ENCODE peak calls at places on chromosomes 13 and 19, in seven cellular contexts. F, I, V, A, O, G and U are unnamed samples.

GRCh38 chr19:51194527-51195315 is 30.2 kb upstream of the CD33 start:
- DNase-seq in O (no peak), F (peak), V (no peak), I (no peak), G (no peak), A (no peak), U (no peak)

GRCh38 chr19:2926341-2927031 is 18.3 kb downstream of the ZNF77 start:
- DNase-seq in I (no peak), A (no peak), O (no peak), V (no peak), F (peak), G (no peak), U (no peak)

GRCh38 chr13:23086951-23087350 is 93.8 kb upstream of the SGCG start:
- DNase-seq in G (no peak), F (no peak), I (no peak), O (no peak), A (no peak), V (no peak), U (no peak)

GRCh38 chr19:53908106-53908932 is 759 bp upstream of the CACNG7 start:
- DNase-seq in V (no peak), G (peak), O (peak), F (peak), A (no peak), I (peak), U (no peak)

GRCh38 chr13:46588019-46588418 is 35.0 kb downstream of the LRCH1 start:
- DNase-seq in F (no peak), I (no peak), O (no peak), A (no peak), V (no peak), G (no peak), U (no peak)

GRCh38 chr13:36096411-36097184 is 34.6 kb downstream of the DCLK1 start:
- DNase-seq in F (no peak), V (no peak), O (no peak), A (no peak), G (peak), I (peak), U (no peak)

GRCh38 chr13:98142427-98143156 is at the start of gene FARP1:
- DNase-seq in A (peak), I (peak), F (peak), O (peak), G (peak), V (no peak), U (no peak)

GRCh38 chr13:58298556-58299135 is 667.1 kb downstream of the PCDH17 start:
- DNase-seq in V (no peak), G (no peak), A (no peak), I (no peak), F (no peak), O (no peak), U (no peak)

GRCh38 chr19:2261438-2262172 is 5.4 kb upstream of the JSRP1 start:
- DNase-seq in I (peak), A (peak), G (peak), F (no peak), V (peak), O (peak), U (peak)

GRCh38 chr13:77345150-77345780 is 18.4 kb upstream of the MYCBP2 start:
- DNase-seq in O (no peak), G (no peak), I (no peak), V (no peak), A (no peak), F (no peak), U (no peak)

GRCh38 chr19:30686252-30686762 is 314.1 kb downstream of the ZNF536 start:
- DNase-seq in A (no peak), G (peak), I (peak), V (no peak), F (no peak), O (no peak), U (no peak)

GRCh38 chr13:52599853-52600603 is 42.2 kb upstream of the HNRNPA1L2 start:
- DNase-seq in G (peak), V (no peak), F (peak), O (peak), I (no peak), A (peak), U (no peak)

GRCh38 chr13:22121340-22121739 is 450.5 kb downstream of the FGF9 start:
- DNase-seq in O (no peak), V (no peak), G (no peak), F (no peak), I (no peak), A (no peak), U (no peak)

GRCh38 chr19:44684892-44685847 is 13.8 kb upstream of the CEACAM16 start:
- DNase-seq in F (no peak), G (peak), I (peak), O (peak), V (no peak), A (no peak), U (no peak)

GRCh38 chr13:50341526-50341925 is 326.3 kb downstream of the KCNRG start:
- DNase-seq in V (no peak), F (no peak), I (no peak), O (no peak), G (no peak), A (no peak), U (no peak)

GRCh38 chr19:20482721-20483120 is 82.9 kb downstream of the ZNF737 start:
- DNase-seq in O (no peak), V (peak), I (no peak), G (no peak), F (no peak), A (no peak), U (no peak)

GRCh38 chr19:42563352-42564210 is 31.1 kb downstream of the CEACAM8 start:
- DNase-seq in O (peak), F (peak), V (no peak), G (peak), I (peak), A (peak), U (peak)

GRCh38 chr19:5547881-5548280 is 19.9 kb downstream of the TINCR start:
- DNase-seq in F (no peak), A (peak), O (peak), G (peak), V (no peak), I (peak), U (peak)

GRCh38 chr19:29837448-29837961 is 25.7 kb downstream of the CCNE1 start:
- DNase-seq in G (no peak), A (peak), V (no peak), O (no peak), I (no peak), F (no peak), U (no peak)

GRCh38 chr13:29676535-29676934 is 81.0 kb upstream of the SLC7A1 start:
- DNase-seq in A (no peak), F (no peak), V (no peak), O (no peak), G (peak), I (peak), U (no peak)

GRCh38 chr19:8512115-8512967 is 1.6 kb downstream of the ZNF414 start:
- DNase-seq in G (peak), F (peak), V (no peak), O (peak), I (no peak), A (no peak), U (peak)

GRCh38 chr13:51929699-51930098 is 67.9 kb downstream of the CCDC70 start:
- DNase-seq in V (no peak), I (no peak), A (no peak), O (no peak), G (no peak), F (no peak), U (no peak)

GRCh38 chr13:54965881-54966280 is 1937.3 kb downstream of the OLFM4 start:
- DNase-seq in G (no peak), V (no peak), I (no peak), F (no peak), A (no peak), O (no peak), U (no peak)

GRCh38 chr13:19089315-19089714 is 92.3 kb downstream of the TUBA3C start:
- DNase-seq in A (no peak), F (peak), V (no peak), I (no peak), G (no peak), O (no peak), U (no peak)

GRCh38 chr13:28528848-28529247 is 33.9 kb upstream of the FLT1 start:
- DNase-seq in I (no peak), O (no peak), A (no peak), F (no peak), V (no peak), G (no peak), U (no peak)

DNA sequence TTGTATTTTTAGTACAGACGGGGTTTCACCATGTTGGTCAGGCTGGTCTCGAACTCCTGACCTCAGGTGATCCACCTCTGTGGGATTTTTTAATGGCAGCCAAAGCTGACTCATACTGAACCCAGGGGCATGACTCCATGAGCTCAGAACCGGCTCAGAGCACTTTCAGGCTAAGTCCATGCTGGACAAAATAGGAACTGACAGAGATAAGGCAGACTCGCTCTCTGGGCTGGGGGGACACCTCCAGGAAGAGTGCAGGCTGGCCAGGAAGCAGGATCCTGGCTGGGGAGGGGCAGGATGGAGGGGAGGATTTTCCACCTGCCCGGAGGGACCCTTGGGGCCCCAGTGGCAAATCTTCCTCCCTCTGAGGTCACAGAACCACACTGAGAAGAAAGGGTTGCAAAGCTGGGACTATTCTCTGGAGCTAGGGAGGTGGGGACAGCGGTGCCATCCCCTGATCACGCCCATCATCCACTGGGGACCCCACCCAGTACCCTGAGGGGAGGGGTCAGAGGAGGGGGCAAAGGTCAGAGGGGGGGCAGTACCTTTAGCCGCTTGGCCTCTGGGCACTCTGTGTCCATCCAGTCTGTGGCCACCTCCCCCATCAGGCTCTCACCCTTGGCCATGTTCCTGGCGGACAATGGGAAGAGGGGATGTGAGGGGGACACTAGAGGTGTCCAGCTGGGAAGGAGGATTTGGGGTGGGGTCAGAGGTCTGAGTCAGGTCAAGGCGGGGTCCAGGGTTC is 31.1 kb downstream of the NOTCH3 start:
- DNase-seq in V (no peak), G (no peak), I (no peak), O (no peak), A (no peak), F (no peak), U (no peak)
- H3K4me3 ChIP-seq in V (no peak), G (no peak), I (no peak), O (no peak), A (no peak), F (no peak), U (no peak)

GRCh38 chr19:17805427-17805826 is 10.5 kb downstream of the B3GNT3 start:
- DNase-seq in F (no peak), V (no peak), O (no peak), I (no peak), A (no peak), G (no peak), U (no peak)

GRCh38 chr19:17807731-17808316 is 12.9 kb downstream of the B3GNT3 start:
- DNase-seq in O (no peak), F (no peak), A (no peak), I (no peak), G (no peak), V (peak), U (peak)

GRCh38 chr19:17806945-17807344 is 12.0 kb downstream of the B3GNT3 start:
- DNase-seq in F (no peak), I (no peak), G (no peak), V (no peak), A (no peak), O (no peak), U (no peak)

GRCh38 chr19:17802137-17802858 is 7.4 kb downstream of the B3GNT3 start:
- DNase-seq in G (no peak), A (no peak), I (no peak), V (no peak), F (no peak), O (peak), U (no peak)

DNA sequence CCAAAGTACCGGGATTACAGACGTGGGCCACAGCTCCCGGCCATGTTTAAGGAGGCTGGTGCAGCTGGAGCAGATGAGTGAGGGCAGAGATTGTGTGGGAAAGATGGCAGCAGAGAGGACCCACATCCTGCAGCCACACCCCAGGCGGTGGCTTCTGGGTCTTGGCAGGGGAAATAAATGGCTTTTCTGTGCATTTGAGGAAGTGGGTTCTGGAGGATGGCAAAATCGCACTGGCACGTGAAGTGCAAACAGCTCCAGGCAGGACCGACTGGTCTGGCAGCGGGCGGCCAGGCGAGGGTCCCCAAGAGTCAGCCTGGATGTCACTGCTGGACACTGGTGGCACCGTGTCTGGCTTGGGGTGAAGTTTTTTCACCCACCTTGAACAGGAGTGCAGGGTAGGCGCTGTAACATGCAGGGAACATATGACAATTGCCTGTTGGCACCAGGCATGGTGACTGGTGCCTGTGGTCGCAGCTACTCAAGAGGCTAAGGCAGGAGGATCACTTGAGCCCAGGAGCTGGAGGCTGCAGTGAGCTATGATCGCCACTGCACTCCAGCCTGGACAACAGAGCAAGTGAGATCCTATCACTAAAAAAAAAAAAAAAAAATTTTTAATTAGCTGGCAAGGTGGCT is 8.4 kb downstream of the B3GNT3 start:
- DNase-seq in I (no peak), V (no peak), A (no peak), G (no peak), O (peak), F (no peak), U (peak)
- H3K4me3 ChIP-seq in I (no peak), V (peak), A (no peak), G (no peak), O (no peak), F (no peak), U (peak)

DNA sequence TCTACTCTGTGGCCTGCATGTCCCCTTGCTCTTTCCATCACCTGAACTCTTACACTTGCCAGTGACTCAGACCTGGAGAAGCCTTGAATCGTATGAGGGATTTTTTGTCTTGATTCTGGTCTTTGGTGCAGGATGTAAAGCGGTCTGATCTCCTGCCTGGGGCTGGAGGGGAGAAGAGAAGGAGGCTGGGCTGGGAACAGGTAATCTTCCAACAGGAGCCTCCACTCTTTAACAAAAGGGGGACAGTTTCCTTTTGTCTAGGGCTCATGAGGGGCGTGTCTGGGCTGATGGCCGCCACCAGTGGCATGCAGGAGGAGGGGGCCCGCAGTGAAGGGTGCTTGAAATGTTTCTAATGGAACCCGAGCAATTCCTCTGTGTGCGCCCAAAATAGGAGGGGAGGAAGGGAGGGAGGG is 24.7 kb downstream of the NFIX start:
- DNase-seq in F (no peak), G (peak), O (peak), A (no peak), I (no peak), V (no peak), U (no peak)
- H3K4me3 ChIP-seq in F (no peak), G (peak), O (no peak), A (no peak), I (peak), V (no peak), U (no peak)

GRCh38 chr19:38304352-38304865 is 358 bp downstream of the C19orf33 start:
- DNase-seq in I (no peak), A (no peak), F (no peak), V (no peak), O (no peak), G (no peak), U (no peak)
- H3K4me3 ChIP-seq in I (no peak), A (no peak), F (no peak), V (no peak), O (peak), G (no peak), U (no peak)